ENCODE peak calls at places on chromosomes 3 and 15, in nine cellular contexts. A, J, M, P, T, U, S, Q and L are unnamed samples.

GRCh38 chr15:50964075-50964474 is 55.6 kb downstream of the AP4E1 start:
- DNase-seq in A (no peak), J (no peak), M (no peak), P (no peak), T (no peak), U (no peak), S (no peak), Q (no peak), L (no peak)

GRCh38 chr3:184077881-184078280 is 19.0 kb upstream of the HTR3E start:
- DNase-seq in A (no peak), J (no peak), M (no peak), P (no peak), T (no peak), U (no peak), S (no peak), Q (no peak), L (no peak)

GRCh38 chr15:43893956-43894355 is 67.2 kb downstream of the WDR76 start:
- DNase-seq in A (no peak), J (no peak), M (no peak), P (no peak), T (no peak), U (peak), S (no peak), Q (peak), L (no peak)

GRCh38 chr15:41999290-42000285 is 21.3 kb downstream of the PLA2G4E start:
- DNase-seq in A (no peak), J (no peak), M (no peak), P (no peak), T (no peak), U (no peak), S (no peak), Q (no peak), L (no peak)

GRCh38 chr3:48693826-48694225 is 8.1 kb upstream of the NCKIPSD start:
- DNase-seq in A (no peak), J (no peak), M (no peak), P (no peak), T (no peak), U (no peak), S (no peak), Q (no peak), L (no peak)

GRCh38 chr3:165837801-165838200 is 578 bp upstream of the BCHE start:
- DNase-seq in A (no peak), J (no peak), M (no peak), P (no peak), T (no peak), U (no peak), S (no peak), Q (no peak), L (no peak)

GRCh38 chr3:192090586-192090985 is 629.6 kb downstream of the PYDC2 start:
- DNase-seq in A (no peak), J (no peak), M (no peak), P (peak), T (peak), U (no peak), S (no peak), Q (no peak), L (no peak)

GRCh38 chr15:47993051-47993450 is 127.7 kb upstream of the SLC24A5 start:
- DNase-seq in A (no peak), J (no peak), M (no peak), P (no peak), T (no peak), U (no peak), S (no peak), Q (no peak), L (no peak)

GRCh38 chr15:85024509-85025336 is 43.1 kb downstream of the PDE8A start:
- DNase-seq in A (no peak), J (no peak), M (no peak), P (peak), T (peak), U (peak), S (no peak), Q (no peak), L (no peak)

GRCh38 chr3:51221959-51222358 is 163.1 kb upstream of the MANF start:
- DNase-seq in A (no peak), J (no peak), M (no peak), P (no peak), T (no peak), U (no peak), S (no peak), Q (no peak), L (no peak)

GRCh38 chr3:100891033-100891432 is 102.2 kb downstream of the ABI3BP start:
- DNase-seq in A (no peak), J (no peak), M (no peak), P (no peak), T (no peak), U (peak), S (peak), Q (no peak), L (no peak)
- TF ChIP-seq CTCF in A (peak), J (peak), M (no peak), P (no peak), T (peak), U (peak), S (peak), Q (no peak), L (no peak)

GRCh38 chr3:154954750-154955149 is 125.4 kb upstream of the MME start:
- DNase-seq in A (no peak), J (peak), M (no peak), P (no peak), T (no peak), U (peak), S (peak), Q (no peak), L (no peak)
- TF ChIP-seq CTCF in A (peak), J (peak), M (no peak), P (peak), T (peak), U (peak), S (peak), Q (peak), L (peak)

GRCh38 chr3:152538518-152538917 is 269.8 kb downstream of the MBNL1 start:
- DNase-seq in A (no peak), J (no peak), M (no peak), P (no peak), T (no peak), U (no peak), S (no peak), Q (no peak), L (no peak)

GRCh38 chr3:152540120-152540519 is 271.4 kb downstream of the MBNL1 start:
- DNase-seq in A (no peak), J (no peak), M (no peak), P (no peak), T (no peak), U (no peak), S (no peak), Q (no peak), L (no peak)

GRCh38 chr3:152539191-152539764 is 270.5 kb downstream of the MBNL1 start:
- DNase-seq in A (no peak), J (no peak), M (no peak), P (peak), T (no peak), U (no peak), S (no peak), Q (no peak), L (no peak)
- TF ChIP-seq CTCF in A (no peak), J (no peak), M (no peak), P (no peak), T (peak), U (no peak), S (peak), Q (no peak), L (no peak)

DNA sequence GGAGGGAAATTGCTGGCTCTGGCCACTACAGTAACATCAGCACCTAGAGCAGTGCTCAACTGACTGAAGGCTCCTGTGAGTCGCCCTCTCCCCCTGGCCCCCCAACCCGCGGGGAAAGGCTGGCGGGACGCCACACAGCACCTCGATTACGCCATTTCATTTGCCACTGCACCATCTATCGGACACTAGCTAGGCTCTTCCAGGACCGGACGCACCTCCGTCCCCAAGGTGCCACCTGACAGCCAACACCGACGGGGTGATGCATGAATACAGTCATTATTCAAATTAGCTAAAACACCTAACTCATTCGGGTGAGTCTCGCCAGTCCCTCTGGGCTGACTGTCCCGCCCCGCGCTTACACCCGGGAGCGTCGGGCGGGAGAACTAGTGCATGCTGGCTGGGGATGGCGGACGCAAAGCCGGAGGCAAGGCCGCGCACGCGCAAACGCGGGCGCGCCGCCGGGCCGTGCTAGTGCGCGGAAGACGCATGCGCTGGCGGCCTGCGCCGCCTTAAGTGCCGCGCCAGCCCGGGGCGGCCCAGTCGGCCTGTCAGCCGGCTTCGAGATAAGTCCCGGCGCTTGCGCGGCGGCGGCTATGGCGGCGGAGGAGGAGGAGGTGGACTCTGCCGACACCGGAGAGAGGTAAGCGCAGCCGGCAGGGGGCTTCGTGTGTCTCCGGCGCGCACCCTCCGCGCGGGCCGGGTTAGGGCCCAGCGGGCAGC is at the start of gene ABHD5:
- DNase-seq in A (peak), J (peak), M (peak), P (peak), T (peak), U (peak), S (peak), Q (peak), L (peak)
- TF ChIP-seq CTCF in A (peak), J (peak), M (peak), P (no peak), T (peak), U (peak), S (peak), Q (no peak), L (peak)

GRCh38 chr15:40258544-40258943 is 19.7 kb downstream of the PAK6 start:
- DNase-seq in A (no peak), J (no peak), M (no peak), P (no peak), T (no peak), U (no peak), S (no peak), Q (no peak), L (no peak)

GRCh38 chr15:40256642-40257235 is 17.9 kb downstream of the PAK6 start:
- DNase-seq in A (no peak), J (no peak), M (no peak), P (no peak), T (no peak), U (peak), S (peak), Q (no peak), L (no peak)

GRCh38 chr15:40257656-40258450 is 19.0 kb downstream of the PAK6 start:
- DNase-seq in A (no peak), J (no peak), M (no peak), P (no peak), T (no peak), U (no peak), S (no peak), Q (no peak), L (no peak)

GRCh38 chr15:40255033-40255432 is 16.2 kb downstream of the PAK6 start:
- DNase-seq in A (no peak), J (no peak), M (no peak), P (no peak), T (no peak), U (no peak), S (no peak), Q (no peak), L (no peak)

GRCh38 chr15:40259021-40259420 is 20.2 kb downstream of the PAK6 start:
- DNase-seq in A (no peak), J (no peak), M (no peak), P (no peak), T (no peak), U (no peak), S (no peak), Q (no peak), L (no peak)
- TF ChIP-seq CTCF in A (no peak), J (no peak), M (no peak), P (no peak), T (no peak), U (no peak), S (no peak), Q (no peak), L (no peak)

GRCh38 chr3:114121996-114122709 is 56.7 kb downstream of the DRD3 start:
- DNase-seq in A (no peak), J (peak), M (no peak), P (no peak), T (peak), U (peak), S (peak), Q (no peak), L (no peak)
- TF ChIP-seq CTCF in A (no peak), J (no peak), M (no peak), P (no peak), T (no peak), U (no peak), S (no peak), Q (no peak), L (no peak)

DNA sequence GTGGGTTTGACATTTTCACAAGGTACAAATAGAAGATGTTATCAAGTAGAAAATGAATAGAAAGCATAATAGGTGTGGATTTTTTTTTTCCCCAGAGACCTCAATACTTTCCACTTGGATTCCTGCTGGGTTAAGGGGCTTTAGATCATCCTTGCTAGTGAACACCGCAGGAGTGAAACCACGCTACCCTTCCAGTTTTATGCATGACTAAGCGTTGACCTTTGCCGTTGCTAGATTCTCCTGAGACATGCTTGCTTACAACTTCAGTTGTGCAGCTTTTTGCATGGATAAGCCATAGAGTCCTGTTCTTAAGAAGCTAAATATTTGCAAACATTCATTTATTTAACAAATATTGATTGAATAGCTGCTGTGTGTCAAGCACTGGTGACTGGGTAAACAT is 299.7 kb upstream of the LMCD1 start:
- DNase-seq in A (no peak), J (no peak), M (no peak), P (no peak), T (no peak), U (peak), S (peak), Q (no peak), L (no peak)
- TF ChIP-seq CTCF in A (no peak), J (no peak), M (no peak), P (no peak), T (no peak), U (no peak), S (no peak), Q (no peak), L (no peak)